ENCODE peak calls at places on chromosomes 2 and 18, in four cellular contexts. Y, E, T and Z are unnamed samples.
A peak's percentile ranks its signal among the peaks of the same experiment; 100 is the strongest.

GRCh38 chr2:28691774-28692281 is 59.8 kb upstream of the PPP1CB start:
- DNase-seq in T (peak; percentile 56), Y (no peak), E (peak; percentile 82), Z (no peak)

GRCh38 chr2:96110621-96111256 is 5.6 kb downstream of the ADRA2B start:
- DNase-seq in T (peak; percentile 4), Y (no peak), E (no peak), Z (no peak)

GRCh38 chr2:177906041-177906718 is 166.4 kb downstream of the PDE11A start:
- DNase-seq in E (peak; percentile 47), Y (peak; percentile 52), T (peak; percentile 70), Z (peak; percentile 73)

GRCh38 chr2:28626891-28627421 is 124.7 kb upstream of the PPP1CB start:
- DNase-seq in E (peak; percentile 77), Y (no peak), T (no peak), Z (peak; percentile 63)

GRCh38 chr2:186590538-186591441 is 934 bp downstream of the ITGAV start:
- DNase-seq in T (peak; percentile 29), Y (peak; percentile 52), E (peak; percentile 45), Z (peak; percentile 79)

GRCh38 chr18:55833543-55833942 is 245.6 kb upstream of the TCF4 start:
- DNase-seq in E (peak; percentile 99), Y (no peak), T (no peak), Z (no peak)

GRCh38 chr2:16034151-16034974 is 94.0 kb downstream of the MYCN start:
- DNase-seq in T (no peak), Y (no peak), E (no peak), Z (no peak)

GRCh38 chr2:9745153-9745899 is 97.9 kb upstream of the TAF1B start:
- DNase-seq in T (peak; percentile 71), Y (no peak), E (no peak), Z (no peak)

GRCh38 chr2:173058673-173059072 is 17.0 kb upstream of the MAP3K20 start:
- DNase-seq in T (no peak), Y (no peak), E (no peak), Z (no peak)

GRCh38 chr18:49845629-49846252 is 32.4 kb upstream of the ACAA2 start:
- DNase-seq in Y (no peak), T (no peak), E (no peak), Z (no peak)

GRCh38 chr2:50769416-50769815 is 262.5 kb downstream of the NRXN1 start:
- DNase-seq in Y (no peak), T (peak; percentile 49), E (no peak), Z (no peak)

GRCh38 chr2:206477296-206477695 is 34.0 kb downstream of the ADAM23 start:
- DNase-seq in T (no peak), E (peak; percentile 58), Y (no peak), Z (no peak)

GRCh38 chr2:210955591-210955990 is 399.2 kb downstream of the CPS1 start:
- DNase-seq in Y (no peak), E (peak; percentile 46), T (no peak), Z (no peak)

GRCh38 chr2:106885326-106885725 is 641 bp downstream of the ST6GAL2 start:
- DNase-seq in Y (no peak), T (no peak), E (no peak), Z (peak; percentile 28)

GRCh38 chr2:207143474-207144190 is 22.1 kb downstream of the KLF7 start:
- DNase-seq in T (peak; percentile 46), E (no peak), Y (peak; percentile 50), Z (peak; percentile 79)

GRCh38 chr2:187774551-187775071 is 220.4 kb upstream of the TFPI start:
- DNase-seq in E (peak; percentile 62), Y (no peak), T (no peak), Z (no peak)

GRCh38 chr2:174985624-174986023 is 19.6 kb downstream of the CHN1 start:
- DNase-seq in Y (no peak), E (peak; percentile 65), T (no peak), Z (no peak)

GRCh38 chr2:127701193-127701650 is at the start of gene SFT2D3:
- DNase-seq in Y (peak; percentile 91), E (peak; percentile 89), T (peak; percentile 93), Z (peak; percentile 95)
- TF ChIP-seq POLR2A in Y (peak; percentile 95), E (peak; percentile 93), T (peak; percentile 96), Z (peak; percentile 45)

DNA sequence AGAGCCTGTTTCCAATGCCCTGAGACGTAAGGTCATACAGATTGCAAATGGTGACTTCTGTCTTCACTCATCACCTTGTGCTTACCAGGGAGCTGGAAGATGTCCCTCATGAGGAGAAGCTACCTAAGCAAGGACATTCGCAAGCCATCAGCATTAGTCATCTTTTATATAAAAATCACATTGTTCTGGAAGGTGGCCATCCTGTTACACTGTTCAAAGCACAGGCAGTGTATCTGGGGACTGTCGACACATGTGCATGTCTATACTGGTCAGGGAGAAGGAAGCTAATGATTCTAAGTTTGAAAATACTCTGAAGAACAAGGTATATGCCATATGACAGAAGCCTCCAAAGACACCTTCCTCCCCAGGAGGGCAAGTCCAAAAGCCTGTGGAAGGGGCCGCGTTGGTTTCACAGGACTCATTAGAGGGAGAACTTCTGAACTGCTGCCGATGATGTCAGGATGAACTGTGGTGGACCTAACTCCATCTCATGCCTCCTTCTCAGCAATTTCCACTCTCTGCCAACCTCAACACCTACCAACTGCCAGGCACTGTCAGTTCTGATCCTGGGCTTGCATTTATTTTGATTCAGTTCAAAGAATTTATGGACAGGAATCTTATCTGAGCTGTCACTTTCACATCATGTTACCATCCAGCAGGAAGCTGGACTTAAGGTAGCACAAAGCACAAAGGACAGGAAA is 39.4 kb downstream of the DNER start:
- DNase-seq in Y (no peak), E (no peak), T (no peak), Z (no peak)
- H3K27me3 ChIP-seq in Y (no peaks in the 10 kb centered on the region), E (no peaks in the 10 kb centered on the region), T (no peaks in the 10 kb centered on the region), Z (no peaks in the 10 kb centered on the region)

GRCh38 chr2:233012301-233012971 is 620 bp downstream of the NGEF start:
- DNase-seq in Y (no peak), T (peak; percentile 69), E (no peak), Z (peak; percentile 14)
- TF ChIP-seq POLR2A in Y (no peak), T (no peak), E (no peak), Z (no peak)

GRCh38 chr2:118049140-118050128 is 35.6 kb upstream of the CCDC93 start:
- DNase-seq in T (no peak), E (no peak), Y (no peak), Z (no peak)
- H3K27me3 ChIP-seq in T (no peaks in the 10 kb centered on the region), E (peaks cover 24% of the 10 kb centered on the region), Y (peaks cover 18% of the 10 kb centered on the region), Z (no peaks in the 10 kb centered on the region)

GRCh38 chr2:73253400-73253799 is 19.3 kb downstream of the CCT7 start:
- DNase-seq in T (no peak), Y (no peak), E (no peak), Z (no peak)

GRCh38 chr2:73255007-73255644 is 21.0 kb downstream of the CCT7 start:
- DNase-seq in Y (no peak), E (no peak), T (no peak), Z (no peak)

GRCh38 chr2:73255907-73256617 is 22.0 kb downstream of the CCT7 start:
- DNase-seq in E (no peak), Y (no peak), T (no peak), Z (no peak)

GRCh38 chr2:73253901-73254300 is 19.8 kb downstream of the CCT7 start:
- DNase-seq in E (no peak), Y (peak; percentile 56), T (peak; percentile 32), Z (no peak)

GRCh38 chr2:73254343-73255006 is 20.4 kb downstream of the CCT7 start:
- DNase-seq in E (no peak), T (no peak), Y (no peak), Z (no peak)
- TF ChIP-seq POLR2A in E (no peak), T (no peak), Y (no peak), Z (no peak)